ENCODE peak calls at places on chromosomes 7 and 10, in nine cellular contexts. H is HEK293T; A is H54; X is stimulated activated CD4-positive, alpha-beta T cell treated with anti-CD3 and anti-CD28 coated beads, Interleukin-2, amount 100 ng/mL, for 48 hours; B is NCI-H1105 treated with DMSO at 0.1 percent for 48 hours; Y is T-helper 1 cell; C is dorsolateral prefrontal cortex; U is C1 segment of cervical spinal cord; G is NCI-H2081. N is an unnamed sample.

GRCh38 chr10:96999987-97000386 is 167.9 kb downstream of the LCOR start:
- DNase-seq in H (no peak), A (no peak), X (no peak), B (no peak), Y (no peak), C (no peak), U (no peak), G (no peak), N (no peak)

GRCh38 chr10:51585742-51586141 is 113.7 kb downstream of the CSTF2T start:
- DNase-seq in H (no peak), A (no peak), X (no peak), B (no peak), Y (no peak), C (no peak), U (no peak), G (no peak), N (no peak)

GRCh38 chr7:124723012-124723411 is 42.6 kb downstream of the GPR37 start:
- DNase-seq in H (no peak), A (peak), X (no peak), B (no peak), Y (no peak), C (no peak), U (no peak), G (no peak), N (peak)

GRCh38 chr10:100238429-100238828 is 9.0 kb upstream of the CHUK start:
- DNase-seq in H (no peak), A (no peak), X (no peak), B (no peak), Y (no peak), C (no peak), U (no peak), G (no peak), N (no peak)

GRCh38 chr7:51186531-51186930 is 130.1 kb downstream of the COBL start:
- DNase-seq in H (no peak), A (no peak), X (no peak), B (no peak), Y (no peak), C (no peak), U (no peak), G (no peak), N (peak)

GRCh38 chr7:141674201-141674671 is 27.7 kb downstream of the DENND11 start:
- DNase-seq in H (no peak), A (no peak), X (no peak), B (no peak), Y (no peak), C (no peak), U (no peak), G (no peak), N (peak)

GRCh38 chr10:95229724-95230627 is 35.9 kb downstream of the ACSM6 start:
- DNase-seq in H (no peak), A (peak), X (no peak), B (no peak), Y (no peak), C (no peak), U (no peak), G (no peak), N (peak)

GRCh38 chr7:21767300-21767900 is 178.3 kb downstream of the CDCA7L start:
- DNase-seq in H (peak), A (peak), X (no peak), B (peak), Y (peak), C (no peak), U (no peak), G (peak), N (peak)

GRCh38 chr7:99672571-99672970 is 7.2 kb downstream of the CYP3A5 start:
- DNase-seq in H (no peak), A (no peak), X (no peak), B (no peak), Y (no peak), C (no peak), U (no peak), G (no peak), N (no peak)